ENCODE peak calls at places on chromosomes 16 and 17, in eight cellular contexts. W is lower leg skin; Y is iris pigment epithelial cell; R is psoas muscle; M is RCC 7860; D is T follicular helper cell; H is activated CD8-positive, alpha-beta memory T cell treated with anti-CD3 and anti-CD28 coated beads for 4 hours; J is brain microvascular endothelial cell. L is an unnamed sample.

GRCh38 chr17:16281351-16281750 is 64.3 kb downstream of the PIGL start:
- DNase-seq in Y (peak), D (no peak), J (peak), W (no peak), M (no peak), H (no peak), R (no peak), L (no peak)

GRCh38 chr16:1487395-1488053 is 1.2 kb downstream of the PTX4 start:
- DNase-seq in R (no peak), J (no peak), H (no peak), M (no peak), W (no peak), Y (no peak), D (no peak), L (no peak)

GRCh38 chr16:615122-615521 is 15.7 kb upstream of the WFIKKN1 start:
- DNase-seq in J (no peak), W (no peak), M (no peak), D (no peak), H (no peak), R (no peak), Y (no peak), L (no peak)

GRCh38 chr17:65856865-65857264 is 295.4 kb upstream of the AXIN2 start:
- DNase-seq in D (no peak), J (no peak), M (no peak), H (no peak), Y (peak), W (no peak), R (no peak), L (no peak)

GRCh38 chr17:61294777-61295176 is 104.9 kb upstream of the TBX2 start:
- DNase-seq in D (no peak), R (no peak), J (peak), W (no peak), M (peak), H (no peak), Y (peak), L (peak)

GRCh38 chr17:78597923-78598545 is 20.8 kb upstream of the DNAH17 start:
- DNase-seq in D (no peak), J (no peak), Y (peak), H (no peak), W (no peak), R (no peak), M (peak), L (no peak)

GRCh38 chr17:38328620-38329019 is 15.1 kb downstream of the GPR179 start:
- DNase-seq in R (no peak), D (no peak), J (no peak), M (no peak), H (no peak), W (no peak), Y (no peak), L (no peak)

GRCh38 chr16:24568392-24568791 is 29.0 kb downstream of the RBBP6 start:
- DNase-seq in Y (peak), J (no peak), D (no peak), R (no peak), H (no peak), W (no peak), M (peak), L (no peak)

GRCh38 chr17:50112694-50113093 is 17.3 kb downstream of the SAMD14 start:
- DNase-seq in M (no peak), D (no peak), W (no peak), R (no peak), Y (no peak), H (no peak), J (no peak), L (no peak)

GRCh38 chr17:21129023-21129681 is 2.4 kb downstream of the DHRS7B start:
- DNase-seq in Y (peak), M (no peak), W (no peak), D (no peak), R (peak), J (peak), H (no peak), L (peak)

GRCh38 chr16:11783319-11784047 is 13.6 kb downstream of the ZC3H7A start:
- DNase-seq in H (no peak), W (no peak), Y (peak), J (no peak), D (peak), R (no peak), M (peak), L (peak)

GRCh38 chr16:50808929-50809538 is 67.1 kb downstream of the CYLD start:
- DNase-seq in M (no peak), D (no peak), H (no peak), J (no peak), Y (no peak), R (no peak), W (no peak), L (no peak)

GRCh38 chr17:17569691-17570090 is 21.8 kb downstream of the PEMT start:
- DNase-seq in D (no peak), J (no peak), H (no peak), Y (no peak), M (no peak), W (no peak), R (no peak), L (no peak)

GRCh38 chr16:17070882-17071592 is 399.7 kb downstream of the XYLT1 start:
- DNase-seq in M (no peak), D (peak), H (peak), Y (no peak), W (no peak), J (no peak), R (no peak), L (peak)

GRCh38 chr16:69171325-69172095 is 15.5 kb upstream of the SNTB2 start:
- DNase-seq in D (no peak), J (no peak), H (no peak), R (no peak), Y (peak), W (peak), M (no peak), L (no peak)

GRCh38 chr17:49574283-49574892 is 1.3 kb upstream of the NXPH3 start:
- DNase-seq in Y (no peak), R (no peak), W (no peak), M (no peak), J (no peak), H (no peak), D (no peak), L (no peak)

GRCh38 chr17:78684026-78684425 is 98.0 kb downstream of the CYTH1 start:
- DNase-seq in H (no peak), R (no peak), D (no peak), Y (no peak), J (no peak), M (no peak), W (no peak), L (no peak)

GRCh38 chr17:57956311-57957119 is 1.3 kb upstream of the CUEDC1 start:
- DNase-seq in D (peak), J (no peak), Y (no peak), M (no peak), H (peak), R (no peak), W (no peak), L (no peak)

GRCh38 chr16:70746040-70746707 is 54.8 kb downstream of the VAC14 start:
- DNase-seq in M (peak), W (peak), Y (peak), R (peak), D (no peak), J (peak), H (no peak), L (no peak)

GRCh38 chr17:57045868-57046671 is 39.0 kb upstream of the AKAP1 start:
- DNase-seq in H (no peak), R (peak), J (no peak), Y (no peak), M (no peak), W (no peak), D (no peak), L (no peak)

GRCh38 chr16:52561910-52562741 is 15.2 kb upstream of the TOX3 start:
- DNase-seq in W (no peak), H (no peak), M (no peak), R (no peak), J (no peak), D (no peak), Y (no peak), L (no peak)

GRCh38 chr17:61402073-61402541 is 2.5 kb downstream of the TBX2 start:
- DNase-seq in D (no peak), M (no peak), W (no peak), Y (no peak), R (no peak), J (no peak), H (no peak), L (no peak)

GRCh38 chr16:50266337-50267091 is at the start of gene ADCY7:
- DNase-seq in R (peak), W (peak), J (peak), M (peak), D (peak), Y (peak), H (peak), L (peak)

GRCh38 chr17:59287452-59287851 is 44.0 kb upstream of the YPEL2 start:
- DNase-seq in R (no peak), M (no peak), W (no peak), D (no peak), Y (peak), J (peak), H (no peak), L (no peak)

GRCh38 chr16:47055136-47055885 is 81.8 kb upstream of the DNAJA2 start:
- DNase-seq in W (no peak), Y (no peak), R (no peak), J (no peak), H (no peak), M (no peak), D (no peak), L (no peak)

GRCh38 chr16:87580855-87581261 is 21.4 kb upstream of the JPH3 start:
- DNase-seq in R (no peak), J (peak), Y (peak), W (no peak), M (peak), H (no peak), D (no peak), L (no peak)

GRCh38 chr17:72789711-72790110 is 302.8 kb downstream of the SLC39A11 start:
- DNase-seq in J (no peak), D (no peak), Y (no peak), R (no peak), M (no peak), W (no peak), H (no peak), L (no peak)

GRCh38 chr17:75129576-75129975 is 2.0 kb downstream of the NT5C start:
- DNase-seq in H (no peak), J (no peak), M (no peak), Y (no peak), D (no peak), R (no peak), W (no peak), L (no peak)

GRCh38 chr17:29825604-29826003 is 104.4 kb downstream of the SSH2 start:
- DNase-seq in M (no peak), Y (no peak), H (no peak), D (no peak), R (no peak), W (no peak), J (no peak), L (no peak)

GRCh38 chr17:67027031-67027628 is 17.2 kb upstream of the CACNG1 start:
- DNase-seq in W (no peak), D (no peak), H (no peak), R (no peak), J (no peak), Y (peak), M (no peak), L (no peak)

GRCh38 chr16:11036868-11037410 is 92.6 kb downstream of the CLEC16A start:
- DNase-seq in D (no peak), R (no peak), M (no peak), W (peak), H (no peak), Y (no peak), J (no peak), L (no peak)

GRCh38 chr16:51184702-51185433 is 33.8 kb upstream of the SALL1 start:
- DNase-seq in H (no peak), D (no peak), W (no peak), M (no peak), J (no peak), Y (no peak), R (no peak), L (no peak)

GRCh38 chr17:13957636-13958035 is 111.7 kb upstream of the COX10 start:
- DNase-seq in D (no peak), M (no peak), Y (peak), W (no peak), H (no peak), R (no peak), J (peak), L (no peak)

GRCh38 chr16:27867122-27868110 is 196.1 kb downstream of the GSG1L start:
- DNase-seq in Y (peak), H (peak), W (no peak), J (peak), M (peak), R (peak), D (peak), L (peak)

GRCh38 chr17:8225813-8226535 is 15.6 kb upstream of the AURKB start:
- DNase-seq in J (peak), M (peak), Y (peak), W (no peak), D (peak), R (peak), H (no peak), L (peak)

L was measured in trophoblast cell.